ENCODE peak calls at places on chromosomes 7 and 10, in six cellular contexts. Z, F, B, A, R and H are unnamed samples.
A peak's percentile ranks its signal among the peaks of the same experiment; 100 is the strongest.

GRCh38 chr10:124152781-124153600 is 59.6 kb upstream of the CHST15 start:
- DNase-seq in Z (peak; percentile 75), F (peak; percentile 72), B (peak; percentile 87), A (peak; percentile 57), R (no peak), H (no peak)

GRCh38 chr7:15839415-15840100 is 153.1 kb upstream of the MEOX2 start:
- DNase-seq in Z (peak; percentile 29), F (no peak), B (no peak), A (peak; percentile 44), R (no peak), H (no peak)

GRCh38 chr10:33334839-33335549 is 527 bp upstream of the NRP1 start:
- DNase-seq in Z (peak; percentile 89), F (peak; percentile 49), B (no peak), A (peak; percentile 75), R (peak; percentile 67), H (no peak)

GRCh38 chr7:39644170-39644569 is 20.8 kb downstream of the RALA start:
- DNase-seq in Z (no peak), F (no peak), B (no peak), A (no peak), R (no peak), H (no peak)

GRCh38 chr10:132972149-132972985 is 30.0 kb upstream of the CFAP46 start:
- DNase-seq in Z (no peak), F (no peak), B (no peak), A (no peak), R (no peak), H (no peak)

GRCh38 chr7:93622036-93622714 is 47.7 kb upstream of the CALCR start:
- DNase-seq in Z (peak; percentile 39), F (no peak), B (no peak), A (no peak), R (no peak), H (no peak)

GRCh38 chr7:40301486-40302065 is 166.8 kb downstream of the SUGCT start:
- DNase-seq in Z (no peak), F (no peak), B (no peak), A (peak; percentile 71), R (no peak), H (no peak)

GRCh38 chr7:28038175-28038855 is 142.3 kb downstream of the JAZF1 start:
- DNase-seq in Z (no peak), F (no peak), B (no peak), A (no peak), R (no peak), H (no peak)

GRCh38 chr7:134789967-134790685 is 10.7 kb downstream of the CALD1 start:
- DNase-seq in Z (peak; percentile 41), F (no peak), B (no peak), A (peak; percentile 13), R (no peak), H (no peak)

DNA sequence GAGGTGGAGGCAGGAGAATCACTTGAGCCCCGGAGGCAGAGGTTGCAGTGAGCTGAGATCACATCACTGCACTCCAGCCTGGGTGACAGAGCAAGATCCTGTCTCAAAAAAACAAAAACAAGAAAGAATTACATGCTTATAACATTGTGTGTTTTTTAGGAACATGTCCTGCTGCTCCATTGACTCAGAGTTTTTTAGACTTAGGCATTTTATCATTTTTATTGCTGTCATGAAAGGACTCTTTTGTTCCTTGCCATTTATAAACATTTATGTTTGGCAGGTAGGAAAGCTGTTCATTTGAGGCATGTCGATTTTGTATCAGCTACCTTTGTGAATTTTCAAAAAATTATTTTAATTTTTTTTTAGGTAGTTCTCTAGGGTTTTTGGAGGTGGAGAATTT is 20.3 kb downstream of the COL26A1 start:
- DNase-seq in Z (no peak), F (no peak), B (no peak), A (no peak), R (no peak), H (no peak)
- H3K27me3 ChIP-seq in Z (no peaks in the 10 kb centered on the region), F (no peaks in the 10 kb centered on the region), B (no peaks in the 10 kb centered on the region), A (no peaks in the 10 kb centered on the region), R (no peaks in the 10 kb centered on the region), H (no peaks in the 10 kb centered on the region)

GRCh38 chr10:58921366-58921947 is 255.0 kb upstream of the PHYHIPL start:
- DNase-seq in Z (no peak), F (no peak), B (no peak), A (no peak), R (no peak), H (no peak)
- H3K9me3 ChIP-seq in Z (no peaks in the 10 kb centered on the region), F (no peaks in the 10 kb centered on the region), B (no peaks in the 10 kb centered on the region), A (no peaks in the 10 kb centered on the region), R (no peaks in the 10 kb centered on the region), H (no peaks in the 10 kb centered on the region)

GRCh38 chr7:31082017-31082416 is 29.9 kb downstream of the ADCYAP1R1 start:
- DNase-seq in Z (no peak), F (no peak), B (no peak), A (peak; percentile 68), R (no peak), H (no peak)

GRCh38 chr7:31082450-31082849 is 30.3 kb downstream of the ADCYAP1R1 start:
- DNase-seq in Z (no peak), F (no peak), B (no peak), A (peak; percentile 23), R (no peak), H (no peak)

GRCh38 chr7:31078363-31078990 is 26.4 kb downstream of the ADCYAP1R1 start:
- DNase-seq in Z (no peak), F (no peak), B (no peak), A (no peak), R (no peak), H (no peak)

GRCh38 chr7:31079126-31079918 is 27.2 kb downstream of the ADCYAP1R1 start:
- DNase-seq in Z (no peak), F (no peak), B (no peak), A (no peak), R (no peak), H (no peak)

DNA sequence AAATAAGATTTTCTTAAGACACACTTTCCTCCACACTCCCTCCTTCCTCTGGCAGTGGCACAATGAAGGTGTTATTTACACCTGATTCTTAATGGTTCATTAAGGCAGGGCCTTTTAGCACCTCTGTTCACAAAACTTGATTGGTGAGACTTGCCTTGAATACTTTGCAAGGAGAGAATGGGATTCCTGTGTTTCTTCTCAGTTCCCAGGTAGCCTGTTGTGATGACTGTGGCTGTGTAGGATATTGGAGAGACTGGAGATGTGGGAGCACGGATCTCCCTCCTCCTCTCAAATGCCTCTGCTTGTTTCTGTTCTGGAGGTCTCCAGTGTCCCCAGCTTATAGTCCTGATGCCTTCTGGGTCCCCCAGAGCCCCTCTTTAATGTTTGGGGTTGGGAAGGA is 28.0 kb downstream of the ADCYAP1R1 start:
- DNase-seq in Z (no peak), F (no peak), B (no peak), A (no peak), R (no peak), H (no peak)
- H3K27me3 ChIP-seq in Z (peaks cover 28% of the 10 kb centered on the region), F (no peaks in the 10 kb centered on the region), B (peaks cover 19% of the 10 kb centered on the region), A (no peaks in the 10 kb centered on the region), R (no peaks in the 10 kb centered on the region), H (no peaks in the 10 kb centered on the region)

GRCh38 chr7:98628916-98629525 is 11.9 kb downstream of the NPTX2 start:
- DNase-seq in Z (peak; percentile 18), F (no peak), B (no peak), A (no peak), R (no peak), H (no peak)
- H3K9me3 ChIP-seq in Z (no peaks in the 10 kb centered on the region), F (peaks cover 18% of the 10 kb centered on the region), B (no peaks in the 10 kb centered on the region), A (no peaks in the 10 kb centered on the region), R (no peaks in the 10 kb centered on the region), H (no peaks in the 10 kb centered on the region)

GRCh38 chr7:117325836-117326235 is 3.0 kb upstream of the WNT2 start:
- DNase-seq in Z (no peak), F (no peak), B (no peak), A (no peak), R (no peak), H (no peak)
- H3K27me3 ChIP-seq in Z (peaks cover 33% of the 10 kb centered on the region), F (no peaks in the 10 kb centered on the region), B (peaks cover 34% of the 10 kb centered on the region), A (peaks cover 4% of the 10 kb centered on the region), R (peaks cover 14% of the 10 kb centered on the region), H (peaks cover 4% of the 10 kb centered on the region)

DNA sequence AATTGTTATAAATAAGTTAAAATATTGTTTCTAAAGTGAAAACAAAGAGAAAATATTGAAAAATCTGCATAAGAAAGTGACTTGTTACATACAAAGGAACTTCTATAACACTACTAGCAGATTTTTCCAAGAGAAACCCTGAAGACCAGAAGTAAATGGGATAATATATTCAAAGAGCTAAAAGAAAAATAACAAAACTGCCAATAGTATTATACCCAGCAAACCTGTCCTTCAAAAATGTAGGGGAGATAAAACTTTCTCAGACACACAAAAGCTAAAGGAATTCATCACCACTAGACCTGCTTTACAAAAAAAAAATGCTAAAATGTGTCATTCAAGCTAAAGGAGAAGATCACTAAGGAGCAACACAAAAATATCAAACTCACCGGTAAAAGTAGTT is 17.0 kb downstream of the CADPS2 start:
- DNase-seq in Z (no peak), F (no peak), B (no peak), A (no peak), R (no peak), H (no peak)
- H3K9me3 ChIP-seq in Z (peaks cover 7% of the 10 kb centered on the region), F (peaks cover 42% of the 10 kb centered on the region), B (peaks cover 12% of the 10 kb centered on the region), A (no peaks in the 10 kb centered on the region), R (no peaks in the 10 kb centered on the region), H (no peaks in the 10 kb centered on the region)

GRCh38 chr10:21496285-21497176 is 29.0 kb downstream of the SKIDA1 start:
- DNase-seq in Z (peak; percentile 78), F (no peak), B (no peak), A (peak; percentile 58), R (peak; percentile 65), H (no peak)

GRCh38 chr10:21495686-21496284 is 29.7 kb downstream of the SKIDA1 start:
- DNase-seq in Z (peak; percentile 94), F (peak; percentile 66), B (no peak), A (peak; percentile 88), R (peak; percentile 91), H (peak; percentile 74)

GRCh38 chr10:21494221-21495001 is 31.1 kb downstream of the SKIDA1 start:
- DNase-seq in Z (peak; percentile 52), F (no peak), B (no peak), A (peak; percentile 64), R (peak; percentile 50), H (no peak)

GRCh38 chr10:21493841-21494220 is 31.7 kb downstream of the SKIDA1 start:
- DNase-seq in Z (no peak), F (no peak), B (no peak), A (no peak), R (no peak), H (no peak)

DNA sequence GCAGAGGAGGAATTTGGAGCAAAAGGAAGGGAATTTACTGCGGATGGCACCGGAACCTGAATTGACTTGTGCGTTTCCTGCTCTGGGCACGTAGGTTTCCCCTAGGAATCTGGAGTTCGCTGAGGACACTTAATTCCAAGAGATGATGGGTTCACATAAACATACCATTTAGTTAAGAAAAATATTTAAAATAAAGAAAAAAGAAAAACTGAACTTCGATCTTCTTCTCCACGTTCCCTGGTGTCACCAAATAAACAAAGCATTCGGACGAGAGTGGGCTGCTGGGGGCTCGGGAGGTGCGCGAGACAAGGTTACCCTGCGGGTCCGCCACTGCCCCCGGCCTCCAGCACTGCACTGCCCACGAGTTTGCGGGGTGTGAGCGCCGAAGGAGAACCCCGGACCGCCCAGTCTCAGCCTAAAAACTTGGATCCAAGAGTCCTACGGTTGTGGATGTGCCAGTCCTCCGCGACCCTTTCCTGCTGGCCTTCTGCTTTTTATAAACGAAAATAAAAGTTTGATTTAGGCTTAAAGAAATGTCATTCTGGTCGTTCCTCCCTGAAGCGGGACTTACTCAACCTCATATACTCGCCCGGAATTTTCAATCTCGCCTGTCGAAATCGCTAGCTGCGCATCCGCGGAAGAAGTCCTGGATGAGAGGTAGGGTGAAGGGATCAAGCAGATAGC is 30.3 kb downstream of the SKIDA1 start:
- DNase-seq in Z (no peak), F (no peak), B (no peak), A (peak; percentile 37), R (peak; percentile 29), H (no peak)
- H3K27me3 ChIP-seq in Z (peaks cover 27% of the 10 kb centered on the region), F (no peaks in the 10 kb centered on the region), B (no peaks in the 10 kb centered on the region), A (no peaks in the 10 kb centered on the region), R (no peaks in the 10 kb centered on the region), H (peaks cover 59% of the 10 kb centered on the region)